ENCODE peak calls at places on chromosomes 16 and 17, in seven cellular contexts. Q is K562, O is HepG2, L is HCT116, Z is SK-N-SH, T is H1, F is GM12878. X is an unnamed sample.

GRCh38 chr16:27480761-27481160 is 69.0 kb downstream of the GTF3C1 start:
- DNase-seq in L (no peak), Q (no peak), Z (no peak), T (no peak), O (no peak), F (no peak), X (no peak)

GRCh38 chr17:70517808-70518207 is 348.5 kb downstream of the KCNJ2 start:
- DNase-seq in T (no peak), O (no peak), Z (no peak), Q (no peak), F (no peak), L (no peak), X (no peak)

GRCh38 chr17:62998665-62999393 is 32.8 kb downstream of the TANC2 start:
- DNase-seq in Z (no peak), F (no peak), T (no peak), L (no peak), O (no peak), Q (no peak), X (no peak)

GRCh38 chr17:11294826-11295225 is 53.8 kb downstream of the SHISA6 start:
- DNase-seq in T (no peak), L (no peak), Z (no peak), F (no peak), Q (no peak), O (no peak), X (no peak)

GRCh38 chr16:66928702-66929388 is 3.5 kb upstream of the RRAD start:
- DNase-seq in Z (peak), L (no peak), T (peak), O (peak), Q (peak), F (no peak), X (no peak)

GRCh38 chr16:64971211-64971610 is 150.7 kb downstream of the CDH11 start:
- DNase-seq in Q (no peak), T (no peak), Z (no peak), F (no peak), O (no peak), L (no peak), X (no peak)

GRCh38 chr16:77840623-77841274 is 52.4 kb downstream of the VAT1L start:
- DNase-seq in Q (no peak), Z (no peak), F (no peak), O (no peak), L (no peak), T (no peak), X (no peak)

GRCh38 chr16:67933805-67934204 is 2.1 kb upstream of the CTRL start:
- DNase-seq in Q (no peak), F (no peak), O (no peak), L (no peak), Z (no peak), T (no peak), X (no peak)

GRCh38 chr17:31571124-31571892 is 179.8 kb downstream of the RAB11FIP4 start:
- DNase-seq in Q (no peak), O (no peak), F (no peak), Z (no peak), T (no peak), L (no peak), X (no peak)

GRCh38 chr16:53415504-53415903 is 18.8 kb upstream of the RBL2 start:
- DNase-seq in Q (no peak), L (no peak), F (no peak), Z (no peak), O (peak), T (no peak), X (no peak)

GRCh38 chr17:76735586-76736348 is 1.4 kb downstream of the SRSF2 start:
- DNase-seq in F (no peak), T (no peak), Z (no peak), O (no peak), L (no peak), Q (no peak), X (no peak)

GRCh38 chr17:68512967-68513474 is 791 bp downstream of the PRKAR1A start:
- DNase-seq in L (no peak), Q (peak), F (no peak), T (no peak), O (no peak), Z (peak), X (peak)

GRCh38 chr17:35612924-35613521 is 25.9 kb downstream of the AP2B1 start:
- DNase-seq in Q (no peak), F (no peak), T (peak), L (peak), Z (peak), O (peak), X (peak)

GRCh38 chr16:2194166-2194834 is 2.1 kb downstream of the CASKIN1 start:
- DNase-seq in O (no peak), F (no peak), L (no peak), T (no peak), Z (no peak), Q (no peak), X (no peak)

GRCh38 chr16:75108792-75109731 is 7.5 kb downstream of the LDHD start:
- DNase-seq in T (no peak), L (peak), Q (no peak), O (no peak), F (peak), Z (no peak), X (no peak)

GRCh38 chr16:66616592-66616991 is 12.1 kb downstream of the CMTM3 start:
- DNase-seq in F (no peak), O (no peak), Z (no peak), T (no peak), L (no peak), Q (no peak), X (no peak)

GRCh38 chr16:11398136-11398535 is 52.9 kb downstream of the RMI2 start:
- DNase-seq in T (no peak), Z (peak), Q (no peak), F (no peak), L (no peak), O (no peak), X (no peak)

GRCh38 chr16:66357523-66357928 is 9.0 kb upstream of the CDH5 start:
- DNase-seq in F (no peak), Z (peak), O (peak), Q (peak), L (peak), T (no peak), X (peak)

GRCh38 chr16:14300631-14301149 is 229.6 kb downstream of the MRTFB start:
- DNase-seq in T (no peak), L (peak), Q (peak), O (peak), Z (peak), F (no peak), X (no peak)
- TF ChIP-seq YY1 in T (no peak), L (no peak), Q (no peak), O (no peak), Z (no peak), F (peak), X (no peak)

GRCh38 chr17:65628637-65629036 is 67.2 kb upstream of the AXIN2 start:
- DNase-seq in Z (no peak), O (no peak), Q (no peak), F (no peak), T (no peak), L (no peak), X (no peak)
- TF ChIP-seq YY1 in Z (no peak), O (no peak), Q (no peak), F (no peak), T (no peak), L (no peak), X (no peak)

GRCh38 chr16:30965436-30965835 is 7.9 kb downstream of the SETD1A start:
- DNase-seq in Q (no peak), F (no peak), T (no peak), L (no peak), O (no peak), Z (no peak), X (no peak)
- TF ChIP-seq YY1 in Q (no peak), F (no peak), T (no peak), L (no peak), O (no peak), Z (no peak), X (no peak)

GRCh38 chr17:78980624-78980972 is 875 bp upstream of the LGALS3BP start:
- DNase-seq in Q (no peak), Z (no peak), L (no peak), F (no peak), T (no peak), O (no peak), X (no peak)

GRCh38 chr17:78981010-78981888 is 1.5 kb upstream of the LGALS3BP start:
- DNase-seq in L (no peak), Q (no peak), O (no peak), F (no peak), T (no peak), Z (no peak), X (no peak)

GRCh38 chr17:78986048-78986648 is 6.4 kb upstream of the LGALS3BP start:
- DNase-seq in Z (no peak), T (no peak), Q (peak), O (peak), F (no peak), L (no peak), X (no peak)

GRCh38 chr17:78988152-78988551 is 8.4 kb upstream of the LGALS3BP start:
- DNase-seq in L (no peak), T (no peak), Z (no peak), O (no peak), F (no peak), Q (no peak), X (no peak)

DNA sequence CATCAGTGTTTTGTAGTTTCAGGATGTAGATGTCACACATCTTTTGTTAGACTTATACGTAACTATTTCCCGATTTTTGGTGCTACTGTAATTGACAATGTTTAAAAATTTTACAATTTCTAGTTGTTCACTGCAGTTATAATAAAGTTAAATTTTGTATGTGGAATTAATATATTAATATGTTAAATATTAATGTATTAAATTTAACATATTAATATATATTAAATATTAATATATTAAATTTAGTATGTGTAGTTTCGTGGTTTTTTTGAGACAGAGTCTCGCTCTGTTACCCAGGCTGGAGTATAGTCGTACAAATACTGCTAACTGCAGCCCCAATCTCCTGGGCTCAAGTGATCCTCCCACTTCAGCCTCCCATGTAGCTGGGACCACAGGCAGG is 5.7 kb upstream of the LGALS3BP start:
- DNase-seq in T (no peak), Q (no peak), L (no peak), F (no peak), O (no peak), Z (no peak), X (no peak)
- TF ChIP-seq YY1 in T (no peak), Q (no peak), L (no peak), F (no peak), O (no peak), Z (no peak), X (no peak)

DNA sequence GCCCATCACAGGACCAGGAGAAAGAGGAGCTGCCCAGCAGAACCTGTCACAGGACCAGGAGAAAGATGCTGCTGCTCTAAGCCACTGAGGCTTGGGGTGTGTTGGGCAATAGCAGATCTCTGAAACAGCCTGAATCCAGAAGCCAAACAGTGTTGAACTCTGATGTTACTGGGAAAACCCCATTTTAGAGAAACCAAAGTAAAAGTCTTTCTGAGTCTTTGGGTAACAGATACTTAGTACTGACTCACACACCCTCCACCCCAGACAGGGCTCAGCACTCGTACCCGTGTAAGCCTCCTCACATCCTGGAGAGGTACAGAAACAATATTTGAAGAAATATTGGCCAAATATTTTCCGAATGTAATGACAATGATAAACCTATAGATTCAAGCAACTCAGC is 82.8 kb upstream of the GNG13 start:
- DNase-seq in T (no peak), F (no peak), O (no peak), Z (no peak), Q (no peak), L (no peak), X (no peak)
- TF ChIP-seq YY1 in T (no peak), F (no peak), O (no peak), Z (no peak), Q (no peak), L (no peak), X (no peak)

GRCh38 chr16:22141746-22142145 is 20.6 kb upstream of the SDR42E2 start:
- DNase-seq in O (peak), T (peak), Z (peak), F (no peak), Q (peak), L (peak), X (peak)
- TF ChIP-seq YY1 in O (no peak), T (no peak), Z (no peak), F (no peak), Q (no peak), L (no peak), X (no peak)

GRCh38 chr16:84044108-84044488 is 1.5 kb upstream of the SLC38A8 start:
- DNase-seq in Z (peak), L (peak), O (peak), T (no peak), F (no peak), Q (peak), X (peak)
- TF ChIP-seq YY1 in Z (no peak), L (no peak), O (no peak), T (no peak), F (no peak), Q (no peak), X (no peak)